ENCODE peak calls at places on chromosomes 4 and X, in six cellular contexts. V, A, S, X, U and J are unnamed samples.

GRCh38 chrX:106959897-106960296 is 39.7 kb downstream of the CLDN2 start:
- DNase-seq in A (no peak), V (no peak), X (peak), S (no peak), U (peak), J (peak)

GRCh38 chr4:154329939-154330338 is 161.7 kb downstream of the DCHS2 start:
- DNase-seq in X (no peak), U (no peak), A (no peak), V (no peak), S (peak), J (no peak)

GRCh38 chr4:2925496-2925895 is 37.7 kb downstream of the NOP14 start:
- DNase-seq in A (no peak), X (no peak), U (no peak), V (no peak), S (no peak), J (no peak)

GRCh38 chrX:120823554-120823953 is 52.1 kb downstream of the CT47B1 start:
- DNase-seq in X (no peak), S (no peak), U (no peak), A (no peak), V (no peak), J (no peak)

GRCh38 chr4:3322059-3322550 is 29.3 kb downstream of the RGS12 start:
- DNase-seq in U (no peak), A (no peak), S (no peak), X (no peak), V (no peak), J (no peak)

GRCh38 chr4:72525938-72526337 is 43.1 kb downstream of the ADAMTS3 start:
- DNase-seq in V (no peak), S (peak), X (no peak), U (no peak), A (no peak), J (no peak)

GRCh38 chrX:11787564-11787963 is 29.5 kb downstream of the MSL3 start:
- DNase-seq in V (peak), A (no peak), X (peak), U (peak), S (peak), J (peak)

GRCh38 chrX:41828821-41829220 is 94.5 kb downstream of the CASK start:
- DNase-seq in U (no peak), X (no peak), V (no peak), A (no peak), S (no peak), J (no peak)

GRCh38 chr4:25098964-25099843 is 61.0 kb downstream of the SEPSECS start:
- DNase-seq in V (no peak), A (no peak), S (no peak), U (no peak), X (no peak), J (no peak)

GRCh38 chr4:155376387-155377268 is at the start of gene MAP9:
- DNase-seq in A (peak), V (peak), S (peak), U (peak), X (no peak), J (no peak)